ENCODE peak calls at places on chromosomes 12 and 14, in five cellular contexts. U, X, G, W and Q are unnamed samples.

GRCh38 chr14:55339770-55340169 is 68.5 kb downstream of the FBXO34 start:
- DNase-seq in U (no peak), X (no peak), G (peak), W (no peak), Q (no peak)

GRCh38 chr12:68236421-68237059 is 10.9 kb upstream of the IL26 start:
- DNase-seq in U (peak), X (peak), G (peak), W (no peak), Q (no peak)

GRCh38 chr12:78584695-78585094 is 279.9 kb upstream of the SYT1 start:
- DNase-seq in U (no peak), X (no peak), G (no peak), W (no peak), Q (peak)

GRCh38 chr14:97709552-97709951 is 912.4 kb downstream of the VRK1 start:
- DNase-seq in U (no peak), X (peak), G (peak), W (no peak), Q (no peak)

GRCh38 chr14:97329701-97330100 is 532.5 kb downstream of the VRK1 start:
- DNase-seq in U (no peak), X (no peak), G (no peak), W (no peak), Q (peak)

GRCh38 chr12:131643581-131644452 is 67.1 kb upstream of the SFSWAP start:
- DNase-seq in U (no peak), X (no peak), G (no peak), W (no peak), Q (no peak)

GRCh38 chr14:43754838-43755237 is 752.2 kb downstream of the FSCB start:
- DNase-seq in U (no peak), X (no peak), G (no peak), W (no peak), Q (no peak)

GRCh38 chr14:103319422-103319821 is 14.6 kb upstream of the EIF5 start:
- DNase-seq in U (no peak), X (no peak), G (no peak), W (no peak), Q (no peak)

GRCh38 chr14:56216631-56217379 is 98.6 kb downstream of the PELI2 start:
- DNase-seq in U (no peak), X (no peak), G (no peak), W (peak), Q (no peak)

GRCh38 chr14:94317259-94317658 is 5.9 kb downstream of the SERPINA6 start:
- DNase-seq in U (no peak), X (no peak), G (no peak), W (peak), Q (no peak)